ENCODE peak calls at places on chromosomes 1 and 21, in five cellular contexts. H is H1, E is A549, T is transverse colon, L is IMR-90. J is an unnamed sample.

GRCh38 chr1:54595956-54596498 is 27.3 kb downstream of the FAM151A start:
- DNase-seq in T (no peak), H (no peak), L (no peak), E (no peak), J (no peak)

GRCh38 chr1:3173113-3173745 is 104.2 kb downstream of the PRDM16 start:
- DNase-seq in L (no peak), H (no peak), E (no peak), T (no peak), J (no peak)

GRCh38 chr1:114510235-114511047 is 562 bp downstream of the TRIM33 start:
- DNase-seq in H (no peak), T (peak; percentile 51), E (peak; percentile 38), L (peak; percentile 30), J (peak; percentile 59)

GRCh38 chr1:112677501-112677900 is 3.0 kb downstream of the MOV10 start:
- DNase-seq in E (no peak), T (no peak), L (no peak), H (no peak), J (no peak)

GRCh38 chr1:1347663-1348419 is 1.4 kb downstream of the DVL1 start:
- DNase-seq in T (peak; percentile 82), E (peak; percentile 55), L (peak; percentile 25), H (no peak), J (no peak)

GRCh38 chr21:26964379-26964778 is 2.5 kb downstream of the ADAMTS5 start:
- DNase-seq in H (no peak), T (peak; percentile 35), L (peak; percentile 15), E (no peak), J (no peak)

GRCh38 chr1:94970783-94971182 is 43.9 kb upstream of the CNN3 start:
- DNase-seq in H (no peak), E (no peak), T (no peak), L (no peak), J (no peak)

GRCh38 chr1:47793563-47793962 is 203.6 kb downstream of the TRABD2B start:
- DNase-seq in H (no peak), T (no peak), E (no peak), L (no peak), J (no peak)

GRCh38 chr1:53061859-53062714 is at the start of gene PODN:
- DNase-seq in E (no peak), L (no peak), T (no peak), H (no peak), J (no peak)

GRCh38 chr1:107748529-107748928 is 216.5 kb downstream of the VAV3 start:
- DNase-seq in E (peak; percentile 33), L (peak; percentile 1), H (no peak), T (no peak), J (no peak)

GRCh38 chr1:111483166-111483565 is 9.4 kb downstream of the C1orf162 start:
- DNase-seq in T (no peak), H (no peak), E (no peak), L (peak; percentile 43), J (no peak)

GRCh38 chr1:66247415-66248208 is 286.3 kb upstream of the SGIP1 start:
- DNase-seq in L (no peak), T (no peak), E (no peak), H (no peak), J (no peak)

GRCh38 chr21:14737278-14737677 is 191.2 kb upstream of the SAMSN1 start:
- DNase-seq in E (no peak), T (no peak), H (no peak), L (no peak), J (no peak)

GRCh38 chr1:154407021-154407865 is 2.1 kb downstream of the IL6R start:
- DNase-seq in T (no peak), H (no peak), E (no peak), L (no peak), J (no peak)

GRCh38 chr1:229229137-229229720 is 41.7 kb upstream of the RAB4A start:
- DNase-seq in L (no peak), E (peak; percentile 71), H (no peak), T (no peak), J (no peak)

GRCh38 chr1:107683683-107684082 is 281.3 kb downstream of the VAV3 start:
- DNase-seq in T (no peak), L (no peak), H (no peak), E (peak; percentile 74), J (no peak)

GRCh38 chr1:59151860-59152259 is 145.0 kb upstream of the FGGY start:
- DNase-seq in L (peak; percentile 40), E (no peak), T (no peak), H (no peak), J (no peak)

GRCh38 chr1:178393370-178393769 is 103.4 kb downstream of the CLEC20A start:
- DNase-seq in L (no peak), H (no peak), T (no peak), E (no peak), J (no peak)

GRCh38 chr1:237888143-237888542 is 2.6 kb downstream of the ZP4 start:
- DNase-seq in H (no peak), E (no peak), T (no peak), L (no peak), J (no peak)

GRCh38 chr1:202850593-202851362 is 38.2 kb downstream of the RABIF start:
- DNase-seq in T (no peak), H (no peak), E (no peak), L (no peak), J (no peak)

GRCh38 chr1:168069384-168069783 is 67.3 kb downstream of the GPR161 start:
- DNase-seq in L (no peak), T (no peak), E (no peak), H (no peak), J (no peak)

GRCh38 chr1:151342021-151342420 is 5.0 kb downstream of the RFX5 start:
- DNase-seq in E (no peak), T (no peak), L (no peak), H (no peak), J (no peak)
- TF ChIP-seq POLR2A in E (no peak), T (no peak), L (no peak), H (peak; percentile 74), J (peak; percentile 52)

GRCh38 chr1:26851106-26851684 is 11.8 kb upstream of the SFN start:
- DNase-seq in H (no peak), E (no peak), L (no peak), T (no peak), J (no peak)
- TF ChIP-seq POLR2A in H (no peak), E (no peak), L (no peak), T (no peak), J (no peak)

DNA sequence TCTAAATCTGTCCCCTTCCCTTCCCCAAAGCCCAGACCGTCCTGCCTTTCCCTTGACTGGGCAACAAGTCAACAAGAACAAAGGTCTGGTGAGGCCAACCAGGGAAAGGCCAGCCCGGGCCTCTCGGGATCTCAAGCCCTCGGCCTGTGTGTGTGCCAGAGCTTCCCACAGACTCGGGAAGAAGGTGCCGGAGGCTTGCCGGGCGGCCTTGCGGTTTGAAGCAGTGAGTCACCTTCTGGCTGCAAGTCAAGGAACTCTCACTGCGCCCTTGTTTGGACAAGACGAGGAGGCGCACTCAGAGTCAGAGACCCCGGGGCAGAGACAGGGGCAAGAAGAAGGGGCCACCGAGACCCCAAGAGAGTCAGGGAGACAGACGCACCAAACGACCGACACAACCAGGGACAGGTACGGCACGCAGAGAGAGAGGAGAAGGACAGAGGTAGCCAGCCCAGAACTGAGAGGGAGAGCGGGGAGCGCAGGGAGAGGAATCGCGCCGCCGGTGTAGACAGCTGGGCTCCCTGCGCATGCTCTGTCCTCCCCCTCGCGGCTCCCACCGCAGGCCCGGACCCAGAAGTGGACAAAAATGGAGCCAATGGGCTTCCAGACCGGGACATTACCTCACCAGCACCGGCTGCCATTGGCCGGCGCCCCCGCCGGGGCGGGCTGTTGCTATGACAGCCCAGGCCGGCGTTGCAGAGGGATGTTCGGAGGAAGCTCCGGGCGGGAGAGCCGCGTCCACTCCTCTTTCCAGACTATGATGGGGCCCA is 66.6 kb upstream of the LAPTM5 start:
- DNase-seq in H (peak; percentile 85), L (peak; percentile 100), E (peak; percentile 93), T (peak; percentile 91), J (peak; percentile 96)
- TF ChIP-seq POLR2A in H (no peak), L (peak; percentile 68), E (peak; percentile 57), T (peak; percentile 76), J (no peak)

DNA sequence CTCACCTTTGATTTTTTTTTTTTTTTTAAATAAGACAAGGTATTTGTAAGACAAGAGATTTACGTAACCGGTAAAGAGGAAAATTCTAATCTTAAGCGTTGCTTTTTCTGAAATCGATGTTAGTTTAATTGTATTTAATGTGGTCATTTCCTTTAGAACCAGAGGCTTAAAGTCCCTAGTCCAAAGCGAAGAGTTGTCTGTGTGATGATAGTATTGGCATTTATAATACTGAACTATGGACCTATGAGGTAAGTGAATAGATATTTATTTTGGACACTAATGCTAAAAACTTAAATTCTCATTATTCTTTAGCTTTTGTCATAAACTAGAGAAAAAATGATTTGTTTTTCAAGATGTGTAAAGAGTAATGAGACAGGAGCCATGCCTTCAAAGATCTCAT is 54.8 kb downstream of the ATF6 start:
- DNase-seq in H (no peak), L (no peak), E (no peak), T (no peak), J (no peak)
- TF ChIP-seq POLR2A in H (no peak), L (no peak), E (no peak), T (no peak), J (no peak)

GRCh38 chr1:116826818-116827606 is 72.8 kb downstream of the CD2 start:
- DNase-seq in T (no peak), H (no peak), E (peak; percentile 18), L (peak; percentile 7), J (peak; percentile 43)

GRCh38 chr1:116827607-116828125 is 73.4 kb downstream of the CD2 start:
- DNase-seq in L (no peak), T (no peak), H (no peak), E (no peak), J (no peak)

GRCh38 chr1:116824631-116825399 is 70.6 kb downstream of the CD2 start:
- DNase-seq in T (no peak), L (no peak), H (no peak), E (no peak), J (no peak)

GRCh38 chr1:116825735-116826438 is 71.7 kb downstream of the CD2 start:
- DNase-seq in L (no peak), T (peak; percentile 88), H (no peak), E (no peak), J (no peak)

GRCh38 chr1:116825400-116825734 is 71.1 kb downstream of the CD2 start:
- DNase-seq in E (no peak), H (no peak), L (no peak), T (peak; percentile 65), J (no peak)
- TF ChIP-seq POLR2A in E (no peak), H (no peak), L (no peak), T (no peak), J (no peak)

GRCh38 chr1:181104790-181105133 is 16.3 kb downstream of the IER5 start:
- DNase-seq in E (no peak), T (peak; percentile 37), L (no peak), H (no peak), J (no peak)

GRCh38 chr1:181106022-181106312 is 17.5 kb downstream of the IER5 start:
- DNase-seq in L (no peak), T (no peak), E (no peak), H (no peak), J (no peak)

GRCh38 chr1:181105134-181106021 is 16.9 kb downstream of the IER5 start:
- DNase-seq in H (no peak), L (peak; percentile 83), E (peak; percentile 90), T (peak; percentile 96), J (peak; percentile 89)

GRCh38 chr1:181107711-181108110 is 19.2 kb downstream of the IER5 start:
- DNase-seq in T (no peak), E (no peak), L (no peak), H (no peak), J (no peak)

DNA sequence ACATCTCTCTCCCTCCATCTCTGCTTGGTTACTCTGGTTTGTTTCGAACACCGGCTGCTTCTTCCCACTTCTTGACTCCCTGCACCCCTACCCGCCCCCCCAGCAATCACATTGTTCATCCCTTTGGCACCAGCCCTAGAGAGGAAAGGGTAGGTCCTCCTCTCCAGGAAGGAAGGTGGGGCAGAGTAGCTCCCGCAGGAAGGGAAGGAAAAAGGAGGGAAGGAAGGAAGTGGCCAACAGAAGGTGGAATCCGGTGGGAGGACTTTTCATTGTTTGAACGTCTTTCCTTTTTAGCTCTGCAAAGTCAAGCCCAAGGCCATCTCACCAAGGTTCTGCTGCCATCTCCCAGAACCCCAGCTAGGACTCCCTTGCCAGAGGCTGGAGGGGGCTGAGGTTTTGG is 18.0 kb downstream of the IER5 start:
- DNase-seq in L (no peak), T (no peak), E (no peak), H (no peak), J (no peak)
- TF ChIP-seq POLR2A in L (no peak), T (no peak), E (no peak), H (no peak), J (no peak)